ENCODE peak calls at places on chromosomes 3 and 15, in four cellular contexts. K is IMR-90, E is mesendoderm, S is H1. Y is an unnamed sample.
A peak's percentile ranks its signal among the peaks of the same experiment; 100 is the strongest.

GRCh38 chr3:70776081-70776480 is 463.6 kb upstream of the MDFIC2 start:
- DNase-seq in E (no peak), K (no peak), S (no peak), Y (no peak)

GRCh38 chr3:114078126-114078525 is 21.6 kb downstream of the QTRT2 start:
- DNase-seq in E (no peak), S (no peak), K (peak; percentile 51), Y (no peak)

GRCh38 chr3:47365213-47366153 is 15.3 kb upstream of the PTPN23 start:
- DNase-seq in E (no peak), K (peak; percentile 76), S (no peak), Y (no peak)

GRCh38 chr3:185623909-185624308 is 37.8 kb downstream of the SENP2 start:
- DNase-seq in K (peak; percentile 20), S (no peak), E (no peak), Y (no peak)

GRCh38 chr3:46646700-46647099 is 34.4 kb downstream of the FAM240A start:
- DNase-seq in S (no peak), K (peak; percentile 89), E (no peak), Y (peak; percentile 28)

GRCh38 chr3:132659000-132659369 is 624 bp downstream of the ACAD11 start:
- DNase-seq in E (no peak), S (no peak), K (no peak), Y (no peak)

GRCh38 chr3:100100454-100100853 is 13.8 kb downstream of the FILIP1L start:
- DNase-seq in E (no peak), S (no peak), K (peak; percentile 68), Y (no peak)

GRCh38 chr3:131075632-131076328 is 49.1 kb downstream of the NEK11 start:
- DNase-seq in K (no peak), E (no peak), S (no peak), Y (no peak)

GRCh38 chr15:65318870-65319356 is 14.4 kb downstream of the RNU5B-1 start:
- DNase-seq in K (peak; percentile 70), S (no peak), E (peak; percentile 88), Y (peak; percentile 88)

GRCh38 chr3:115100806-115101205 is 46.3 kb downstream of the ZBTB20 start:
- DNase-seq in E (no peak), K (no peak), S (no peak), Y (no peak)

GRCh38 chr15:94297543-94297942 is 66.2 kb downstream of the MCTP2 start:
- DNase-seq in S (no peak), E (no peak), K (no peak), Y (no peak)

GRCh38 chr15:96066852-96067490 is 263.5 kb upstream of the NR2F2 start:
- DNase-seq in E (no peak), K (no peak), S (no peak), Y (no peak)

GRCh38 chr3:189727898-189728297 is 96.7 kb downstream of the TP63 start:
- DNase-seq in S (no peak), E (no peak), K (peak; percentile 69), Y (no peak)

GRCh38 chr3:127556565-127556964 is 34.0 kb downstream of the TPRA1 start:
- DNase-seq in S (no peak), K (no peak), E (peak; percentile 22), Y (peak; percentile 65)

GRCh38 chr15:51229907-51230328 is 108.5 kb downstream of the CYP19A1 start:
- DNase-seq in K (peak; percentile 27), E (peak; percentile 80), S (no peak), Y (no peak)

GRCh38 chr15:63752075-63752684 is 81.6 kb downstream of the HERC1 start:
- DNase-seq in E (peak; percentile 61), K (peak; percentile 65), S (no peak), Y (no peak)

GRCh38 chr3:153244961-153245360 is 82.9 kb downstream of the RAP2B start:
- DNase-seq in E (no peak), K (peak; percentile 82), S (no peak), Y (no peak)

GRCh38 chr3:176650478-176650877 is 546.8 kb downstream of the TBL1XR1 start:
- DNase-seq in S (no peak), E (peak; percentile 55), K (peak; percentile 35), Y (no peak)

GRCh38 chr3:167450195-167450594 is 23.6 kb downstream of the SERPINI2 start:
- DNase-seq in K (no peak), S (no peak), E (no peak), Y (no peak)

GRCh38 chr15:43104426-43104825 is 1.4 kb downstream of the UBR1 start:
- DNase-seq in K (peak; percentile 9), E (peak; percentile 78), S (no peak), Y (no peak)

GRCh38 chr15:72227720-72228119 is 3.3 kb downstream of the PKM start:
- DNase-seq in S (no peak), K (no peak), E (peak; percentile 23), Y (no peak)

DNA sequence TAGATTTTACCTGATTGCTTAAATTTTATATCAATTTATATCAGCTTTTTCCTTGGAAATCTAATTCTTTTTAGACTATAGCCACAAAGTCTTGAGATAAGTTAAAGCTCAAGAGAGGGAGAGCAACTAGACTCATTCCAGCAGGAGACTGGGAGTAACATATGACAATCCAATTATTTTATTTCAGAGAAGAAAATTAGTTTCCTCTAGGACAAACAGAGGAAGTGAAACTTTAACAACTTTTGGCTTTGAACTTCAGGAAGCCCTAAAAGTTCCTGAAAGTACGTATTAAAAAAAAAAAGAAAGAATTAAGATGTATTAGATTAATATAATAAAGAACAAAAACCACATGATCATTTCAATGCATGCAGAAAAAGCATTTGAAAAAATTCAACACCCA is 13.9 kb upstream of the UBE2E2 start:
- DNase-seq in E (no peak), K (no peak), S (no peak), Y (no peak)
- H4K5ac ChIP-seq in E (no peak overlapping the region), K (no peak overlapping the region), S (no peak overlapping the region), Y (no peak overlapping the region)

GRCh38 chr3:33758278-33758677 is 40.2 kb upstream of the PDCD6IP start:
- DNase-seq in E (no peak), K (no peak), S (no peak), Y (no peak)

GRCh38 chr3:33758874-33759273 is 39.6 kb upstream of the PDCD6IP start:
- DNase-seq in K (no peak), S (no peak), E (peak; percentile 8), Y (no peak)
- H4K5ac ChIP-seq in K (no peak overlapping the region), S (no peak overlapping the region), E (no peak overlapping the region), Y (no peak overlapping the region)

DNA sequence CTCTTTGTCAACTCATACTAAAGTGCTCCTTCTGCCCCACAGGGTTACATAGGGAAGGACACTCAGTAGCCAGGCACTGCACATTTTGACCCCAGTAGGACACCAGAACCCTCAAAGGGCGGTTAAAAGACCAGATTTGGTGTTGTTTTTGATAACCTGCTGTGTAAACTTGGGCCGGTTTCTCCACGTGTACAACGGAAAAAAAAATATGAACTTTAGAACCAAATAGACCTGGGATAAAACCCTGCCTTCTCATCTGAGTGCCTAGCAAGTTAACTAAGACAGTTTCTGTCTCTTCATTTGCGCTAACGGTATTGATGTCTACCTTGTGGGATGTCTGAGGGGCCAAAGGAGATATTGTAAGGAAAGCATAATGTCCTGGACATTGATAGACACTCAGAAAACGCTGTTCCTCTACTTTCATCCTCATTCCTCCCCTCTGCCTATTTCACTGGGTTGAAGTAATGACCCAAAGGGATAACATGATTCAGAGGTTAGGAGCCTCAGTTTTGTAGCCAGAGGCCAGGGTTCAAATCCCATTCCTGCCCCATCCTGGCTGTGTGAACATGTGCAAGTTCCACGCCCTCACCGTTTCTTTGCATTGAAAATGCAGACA is 155.9 kb upstream of the LPP start:
- DNase-seq in E (no peak), K (no peak), S (no peak), Y (no peak)
- H4K5ac ChIP-seq in E (no peak overlapping the region), K (no peak overlapping the region), S (no peak overlapping the region), Y (no peak overlapping the region)

GRCh38 chr3:101521251-101521701 is 8.3 kb upstream of the SENP7 start:
- DNase-seq in S (no peak), K (no peak), E (no peak), Y (no peak)
- H4K5ac ChIP-seq in S (no peak overlapping the region), K (no peak overlapping the region), E (no peak overlapping the region), Y (no peak overlapping the region)

DNA sequence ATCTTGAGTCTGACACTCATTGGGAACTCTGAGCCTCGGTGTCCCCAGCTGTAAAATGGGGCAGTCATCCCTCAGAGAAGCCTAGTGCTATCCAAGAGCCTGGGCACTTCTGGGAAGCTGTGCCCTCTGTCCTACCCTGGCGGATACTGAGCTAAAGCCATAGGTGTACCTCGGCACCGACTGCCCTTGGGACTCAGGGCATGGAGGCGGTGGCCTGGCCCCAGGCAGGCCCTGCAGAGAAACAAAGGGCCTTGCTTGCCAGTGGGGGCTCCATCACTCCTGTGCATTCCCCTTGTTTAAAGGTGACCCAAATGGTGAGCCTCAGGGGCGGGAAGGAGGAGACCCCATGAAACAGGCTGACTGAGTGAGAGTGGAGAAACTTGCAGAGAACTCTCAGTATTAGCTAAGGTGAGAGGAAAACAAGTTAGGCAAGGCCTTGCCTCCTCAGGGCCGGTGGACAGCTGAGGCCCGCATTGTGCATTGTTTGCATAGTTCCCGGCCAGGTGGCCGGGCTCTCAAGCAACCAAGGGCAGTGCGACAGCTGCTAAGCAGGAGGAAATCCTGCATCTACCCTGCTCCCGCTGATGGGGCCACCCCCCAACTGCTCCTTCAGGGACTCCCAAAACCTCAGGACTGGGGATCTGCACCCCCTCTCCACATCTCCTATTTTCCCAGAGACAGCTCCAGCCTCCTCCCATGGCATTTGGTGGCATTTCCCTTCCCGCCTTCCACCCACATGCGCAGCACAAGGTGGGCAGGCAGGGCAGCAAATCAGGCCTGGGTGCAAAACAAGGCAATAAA is 4.3 kb downstream of the PFKFB4 start:
- DNase-seq in E (peak; percentile 35), K (no peak), S (no peak), Y (no peak)
- H4K5ac ChIP-seq in E (no peak overlapping the region), K (no peak overlapping the region), S (no peak overlapping the region), Y (no peak overlapping the region)

GRCh38 chr3:21464745-21465144 is 286.3 kb downstream of the ZNF385D start:
- DNase-seq in K (no peak), S (no peak), E (peak; percentile 18), Y (no peak)
- H4K5ac ChIP-seq in K (no peak overlapping the region), S (no peak overlapping the region), E (no peak overlapping the region), Y (no peak overlapping the region)

GRCh38 chr15:36175781-36176211 is 403.6 kb upstream of the CDIN1 start:
- DNase-seq in K (no peak), S (no peak), E (peak; percentile 5), Y (no peak)
- H4K5ac ChIP-seq in K (peak overlapping the region; percentile 5), S (no peak overlapping the region), E (no peak overlapping the region), Y (no peak overlapping the region)

DNA sequence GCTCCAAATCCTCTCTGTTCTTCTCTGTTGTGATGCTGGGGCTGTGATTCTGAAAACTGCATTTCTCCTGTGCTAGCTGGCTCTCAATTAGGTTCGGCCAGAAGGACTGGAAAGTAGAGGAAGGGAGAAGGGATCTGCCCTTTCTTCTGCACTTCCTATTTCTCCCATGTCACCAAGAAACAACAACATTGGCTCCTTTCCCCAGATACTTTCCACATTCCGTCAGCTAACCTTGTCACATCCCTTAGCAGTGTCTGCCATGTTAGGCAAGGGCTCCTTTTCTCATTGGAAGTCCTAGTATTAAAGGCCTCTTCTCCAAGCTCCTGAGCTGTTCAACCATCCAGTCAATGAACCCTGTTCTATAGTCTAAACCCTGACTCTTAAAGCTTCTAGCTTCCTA is 171.1 kb downstream of the ZNF621 start:
- DNase-seq in S (no peak), E (no peak), K (no peak), Y (no peak)
- H4K5ac ChIP-seq in S (no peak overlapping the region), E (no peak overlapping the region), K (no peak overlapping the region), Y (no peak overlapping the region)

DNA sequence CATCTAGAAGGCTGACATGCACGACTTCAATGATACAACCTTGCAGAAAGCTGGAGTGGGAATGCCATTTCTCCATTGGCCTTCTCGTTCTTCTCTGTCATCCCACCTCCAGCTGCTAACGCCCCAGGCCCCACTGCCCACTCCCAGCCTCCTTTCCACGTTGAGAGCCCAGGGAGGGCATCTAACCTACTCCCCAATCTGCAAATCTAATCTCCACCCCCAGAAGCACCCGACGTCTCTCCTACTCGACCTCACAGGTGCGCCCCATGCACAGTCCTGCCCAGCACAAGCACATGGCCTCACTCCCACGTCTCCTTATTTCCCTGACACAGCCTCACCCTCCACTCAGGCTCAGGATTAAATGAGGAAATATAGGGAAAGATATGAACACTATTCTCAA is 33.4 kb downstream of the IL12A start:
- DNase-seq in S (no peak), K (no peak), E (no peak), Y (no peak)
- H4K5ac ChIP-seq in S (no peak overlapping the region), K (no peak overlapping the region), E (no peak overlapping the region), Y (no peak overlapping the region)